ENCODE peak calls at places on chromosome 18, in eight cellular contexts. X is hepatocyte; Q is sigmoid colon; W is heart right ventricle; B is CD8-positive, alpha-beta memory T cell; N is upper lobe of right lung; Y is breast epithelium; S is HCT116. A is an unnamed sample.

GRCh38 chr18:24378598-24378997 is 19.0 kb downstream of the OSBPL1A start:
- DNase-seq in B (no peak), X (no peak), W (no peak), S (no peak), Y (no peak), Q (no peak), N (no peak), A (no peak)

GRCh38 chr18:50747849-50748242 is 72.0 kb downstream of the MRO start:
- DNase-seq in Q (no peak), X (no peak), Y (no peak), B (no peak), N (no peak), W (no peak), S (no peak), A (no peak)

GRCh38 chr18:9362869-9363268 is 28.3 kb downstream of the TWSG1 start:
- DNase-seq in Q (no peak), N (no peak), W (no peak), B (no peak), Y (no peak), S (no peak), X (peak), A (peak)

GRCh38 chr18:2515908-2516625 is 55.2 kb downstream of the METTL4 start:
- DNase-seq in X (peak), S (peak), B (no peak), Q (no peak), Y (no peak), W (no peak), N (no peak), A (peak)

GRCh38 chr18:40939636-40940035 is 1015.4 kb upstream of the PIK3C3 start:
- DNase-seq in W (no peak), X (no peak), Y (no peak), S (no peak), Q (no peak), B (no peak), N (no peak), A (no peak)

GRCh38 chr18:28204154-28204553 is 27.2 kb upstream of the CDH2 start:
- DNase-seq in X (no peak), Y (no peak), W (no peak), Q (no peak), N (no peak), B (no peak), S (no peak), A (peak)

GRCh38 chr18:78666666-78667335 is 312.8 kb upstream of the SALL3 start:
- DNase-seq in Y (no peak), B (no peak), N (peak), Q (no peak), W (no peak), X (no peak), S (no peak), A (no peak)

GRCh38 chr18:21270453-21270852 is 28.4 kb downstream of the GREB1L start:
- DNase-seq in W (no peak), S (no peak), N (no peak), Q (no peak), B (no peak), X (peak), Y (no peak), A (peak)

GRCh38 chr18:24397131-24397693 is 412 bp downstream of the OSBPL1A start:
- DNase-seq in S (peak), Q (peak), W (no peak), N (no peak), X (peak), B (no peak), Y (peak), A (peak)

GRCh38 chr18:9808530-9809241 is 77.1 kb upstream of the TXNDC2 start:
- DNase-seq in B (no peak), X (no peak), W (no peak), Y (peak), S (no peak), Q (peak), N (no peak), A (peak)

GRCh38 chr18:69968073-69968472 is 20.4 kb upstream of the CD226 start:
- DNase-seq in Q (no peak), N (no peak), W (no peak), Y (no peak), X (no peak), B (no peak), S (no peak), A (no peak)

GRCh38 chr18:29430416-29430815 is 1253.5 kb upstream of the CDH2 start:
- DNase-seq in Y (no peak), B (no peak), X (no peak), Q (no peak), W (no peak), S (peak), N (no peak), A (no peak)

GRCh38 chr18:30775629-30776028 is 266.9 kb downstream of the DSC3 start:
- DNase-seq in N (no peak), W (no peak), S (no peak), B (no peak), X (no peak), Y (no peak), Q (no peak), A (no peak)

GRCh38 chr18:33820517-33821368 is 242.7 kb downstream of the ASXL3 start:
- DNase-seq in N (no peak), Y (no peak), B (no peak), S (no peak), Q (no peak), X (no peak), W (no peak), A (no peak)

GRCh38 chr18:57353137-57353939 is 981 bp downstream of the ST8SIA3 start:
- DNase-seq in Y (no peak), X (peak), Q (no peak), S (no peak), N (no peak), W (no peak), B (no peak), A (no peak)

GRCh38 chr18:63878343-63878742 is 9.2 kb upstream of the SERPINB2 start:
- DNase-seq in B (no peak), N (no peak), S (no peak), W (no peak), Q (no peak), X (no peak), Y (no peak), A (peak)

GRCh38 chr18:7677001-7677400 is 109.9 kb downstream of the PTPRM start:
- DNase-seq in B (no peak), N (no peak), W (no peak), X (no peak), Q (no peak), S (no peak), Y (no peak), A (no peak)

GRCh38 chr18:11565716-11566115 is 43.7 kb upstream of the SLC35G4 start:
- DNase-seq in B (no peak), S (no peak), N (no peak), Q (no peak), X (no peak), W (no peak), Y (no peak), A (no peak)
- H3K4me3 ChIP-seq in B (no peak), S (no peak), N (no peak), Q (no peak), X (no peak), W (no peak), Y (no peak), A (no peak)

GRCh38 chr18:76460482-76460881 is 34.6 kb downstream of the ZNF516 start:
- DNase-seq in Y (peak), S (no peak), Q (no peak), W (no peak), N (no peak), B (no peak), X (no peak), A (no peak)
- H3K4me3 ChIP-seq in Y (no peak), S (no peak), Q (no peak), W (no peak), N (no peak), B (no peak), X (no peak), A (no peak)

GRCh38 chr18:35344736-35345459 is 678 bp upstream of the ZNF24 start:
- DNase-seq in Y (no peak), W (no peak), X (peak), N (no peak), B (no peak), Q (no peak), S (no peak), A (no peak)
- H3K4me3 ChIP-seq in Y (peak), W (peak), X (peak), N (peak), B (peak), Q (peak), S (peak), A (peak)

GRCh38 chr18:49561377-49562193 is at the start of gene LIPG:
- DNase-seq in W (no peak), X (peak), Q (no peak), S (peak), Y (peak), B (peak), N (peak), A (peak)

GRCh38 chr18:49560277-49561126 is 1.4 kb upstream of the LIPG start:
- DNase-seq in Y (no peak), B (no peak), N (peak), X (peak), W (no peak), Q (no peak), S (no peak), A (peak)

GRCh38 chr18:49563130-49563540 is 1.3 kb downstream of the LIPG start:
- DNase-seq in S (peak), N (no peak), Q (no peak), Y (no peak), B (no peak), W (no peak), X (no peak), A (peak)

GRCh38 chr18:49562481-49563129 is 748 bp downstream of the LIPG start:
- DNase-seq in S (no peak), B (no peak), Q (no peak), X (peak), W (no peak), Y (no peak), N (no peak), A (peak)

GRCh38 chr18:49561127-49561376 is 805 bp upstream of the LIPG start:
- DNase-seq in Q (no peak), Y (no peak), X (no peak), N (no peak), B (no peak), W (no peak), S (no peak), A (no peak)
- H3K4me3 ChIP-seq in Q (peak), Y (peak), X (peak), N (peak), B (peak), W (peak), S (peak), A (peak)

GRCh38 chr18:22630980-22631379 is 213.3 kb upstream of the CTAGE1 start:
- DNase-seq in Q (no peak), Y (no peak), X (no peak), W (no peak), N (no peak), S (no peak), B (no peak), A (no peak)
- H3K4me3 ChIP-seq in Q (no peak), Y (no peak), X (no peak), W (no peak), N (no peak), S (no peak), B (no peak), A (no peak)

DNA sequence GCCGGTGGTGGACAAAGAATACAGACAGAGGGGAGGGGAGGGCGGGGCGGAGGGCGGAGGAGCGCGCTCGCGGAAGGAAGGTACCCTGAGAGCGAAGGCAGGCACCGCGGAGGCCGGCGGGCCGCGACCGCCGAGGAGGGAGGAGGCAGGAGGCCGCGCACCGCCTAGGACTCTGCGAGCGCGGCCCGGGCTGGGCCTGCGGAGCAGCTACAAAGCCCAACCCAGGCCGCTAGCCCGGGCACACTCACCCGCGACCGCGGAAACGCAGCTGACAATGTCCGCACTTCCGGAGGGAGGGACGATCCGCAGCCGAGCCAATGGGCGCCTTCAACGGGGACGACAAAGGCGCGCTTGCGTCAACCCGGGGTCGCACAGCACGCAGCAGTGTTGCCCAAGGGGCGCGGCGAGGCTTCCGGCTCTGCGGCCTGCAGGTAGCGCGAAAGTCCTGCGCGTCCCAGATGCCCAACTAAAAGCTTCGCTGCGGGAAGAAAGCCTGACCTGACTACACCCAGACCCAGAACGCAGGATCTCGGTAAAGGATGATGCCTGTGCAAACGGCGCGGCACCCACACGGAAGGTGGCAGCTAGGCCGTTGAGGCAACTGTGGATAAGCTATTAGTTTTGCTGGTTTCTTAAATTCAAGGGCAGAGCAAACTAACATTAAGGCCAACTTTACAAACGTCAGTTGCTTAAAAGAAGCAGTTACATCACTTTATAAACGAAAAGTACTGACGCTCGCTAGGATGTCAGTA is at the start of gene C18orf32:
- DNase-seq in N (peak), W (peak), X (peak), B (peak), S (peak), Y (peak), Q (peak), A (peak)
- H3K4me3 ChIP-seq in N (peak), W (peak), X (peak), B (peak), S (peak), Y (peak), Q (peak), A (peak)

A was measured in epithelial cell of esophagus.